ENCODE peak calls at places on chromosomes 11 and 22, in nine cellular contexts. A is AG04450; X is fibroblast of the aortic adventitia; V is adrenal gland; K is type B pancreatic cell; E is neural progenitor cell; R is body of pancreas; H is AG09319; W is CD8-positive, alpha-beta T cell. D is an unnamed sample.

GRCh38 chr22:28976588-28976987 is 85.0 kb downstream of the C22orf31 start:
- DNase-seq in A (peak; percentile 36), X (peak; percentile 80), V (no peak), K (no peak), E (no peak), R (no peak), H (no peak), W (no peak), D (no peak)

GRCh38 chr22:37018815-37019308 is 385 bp downstream of the TST start:
- DNase-seq in A (no peak), X (peak; percentile 53), V (peak; percentile 64), K (no peak), E (peak; percentile 72), R (peak; percentile 53), H (no peak), W (no peak), D (peak; percentile 93)

GRCh38 chr11:103537904-103538502 is 428.8 kb downstream of the DYNC2H1 start:
- DNase-seq in A (no peak), X (peak; percentile 59), V (no peak), K (no peak), E (peak; percentile 29), R (no peak), H (no peak), W (no peak), D (peak; percentile 0)

GRCh38 chr11:12143461-12144258 is 33.3 kb downstream of the MICAL2 start:
- DNase-seq in A (no peak), X (peak; percentile 68), V (no peak), K (no peak), E (no peak), R (no peak), H (no peak), W (no peak), D (no peak)

GRCh38 chr11:2409026-2409553 is 8.5 kb downstream of the TSSC4 start:
- DNase-seq in A (no peak), X (no peak), V (no peak), K (no peak), E (no peak), R (no peak), H (no peak), W (no peak), D (no peak)

GRCh38 chr11:2150206-2150847 is 10.7 kb downstream of the INS start:
- DNase-seq in A (peak; percentile 10), X (peak; percentile 60), V (no peak), K (no peak), E (peak; percentile 86), R (no peak), H (peak; percentile 40), W (no peak), D (no peak)

GRCh38 chr11:1834132-1834610 is 619 bp upstream of the SYT8 start:
- DNase-seq in A (no peak), X (no peak), V (peak; percentile 23), K (no peak), E (no peak), R (peak; percentile 98), H (no peak), W (no peak), D (no peak)

GRCh38 chr11:116062526-116063171 is 558.4 kb upstream of the CADM1 start:
- DNase-seq in A (no peak), X (no peak), V (no peak), K (no peak), E (no peak), R (no peak), H (no peak), W (no peak), D (no peak)

GRCh38 chr22:23065069-23065451 is 5.3 kb upstream of the GNAZ start:
- DNase-seq in A (no peak), X (no peak), V (peak; percentile 10), K (no peak), E (no peak), R (no peak), H (no peak), W (no peak), D (peak; percentile 55)

GRCh38 chr11:11074686-11075370 is 217.0 kb upstream of the ZBED5 start:
- DNase-seq in A (no peak), X (no peak), V (no peak), K (no peak), E (no peak), R (no peak), H (no peak), W (no peak), D (peak; percentile 55)

GRCh38 chr22:48440673-48441552 is 1386.8 kb downstream of the BRD1 start:
- DNase-seq in A (no peak), X (no peak), V (no peak), K (no peak), E (no peak), R (no peak), H (no peak), W (no peak), D (no peak)

GRCh38 chr11:26688701-26689100 is 33.2 kb downstream of the SLC5A12 start:
- DNase-seq in A (no peak), X (no peak), V (no peak), K (no peak), E (no peak), R (no peak), H (no peak), W (no peak), D (no peak)

GRCh38 chr11:62707277-62707771 is at the start of the genes BSCL2 and GNG3:
- DNase-seq in A (no peak), X (no peak), V (peak; percentile 69), K (peak; percentile 86), E (peak; percentile 85), R (no peak), H (no peak), W (no peak), D (no peak)
- TF ChIP-seq CTCF in A (no peak), X (no peak), V (no peak), K (no peak), E (no peak), R (no peak), H (no peak), W (no peak), D (no peak)

DNA sequence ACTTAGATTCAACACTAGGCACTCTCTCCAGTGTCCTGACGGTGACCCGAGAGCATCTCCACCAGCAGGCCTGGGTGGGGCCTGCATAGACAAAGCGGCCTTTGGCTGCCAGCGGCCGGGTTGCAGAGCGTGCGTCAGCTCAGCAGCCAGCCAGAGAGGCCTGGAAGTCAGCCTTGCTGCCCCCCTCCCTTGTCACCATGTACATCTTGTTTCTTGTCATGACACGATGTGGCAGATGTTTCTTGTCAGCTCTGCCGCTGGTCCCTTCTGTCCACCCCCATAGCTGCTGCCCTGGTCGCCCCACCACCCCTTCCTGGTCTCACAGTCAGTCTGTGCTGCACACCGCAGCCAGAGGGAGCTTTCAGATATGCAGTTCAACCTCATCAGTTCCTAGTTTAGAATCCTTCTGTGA is 33.1 kb upstream of the CBX7 start:
- DNase-seq in A (no peak), X (peak; percentile 84), V (peak; percentile 42), K (no peak), E (no peak), R (peak; percentile 39), H (no peak), W (no peak), D (no peak)
- TF ChIP-seq CTCF in A (peak; percentile 48), X (peak; percentile 66), V (peak; percentile 30), K (peak; percentile 16), E (no peak), R (no peak), H (peak; percentile 40), W (no peak), D (peak; percentile 31)

GRCh38 chr11:62806611-62807121 is 1.4 kb upstream of the NXF1 start:
- DNase-seq in A (no peak), X (peak; percentile 38), V (peak; percentile 22), K (no peak), E (no peak), R (peak; percentile 47), H (no peak), W (no peak), D (no peak)

GRCh38 chr11:62805991-62806441 is 776 bp upstream of the NXF1 start:
- DNase-seq in A (no peak), X (no peak), V (no peak), K (no peak), E (peak; percentile 60), R (no peak), H (no peak), W (no peak), D (no peak)

GRCh38 chr11:62804310-62805043 is 763 bp downstream of the NXF1 start:
- DNase-seq in A (no peak), X (peak; percentile 60), V (peak; percentile 32), K (no peak), E (no peak), R (no peak), H (no peak), W (no peak), D (no peak)

GRCh38 chr11:62801071-62801470 is 4.2 kb downstream of the NXF1 start:
- DNase-seq in A (no peak), X (no peak), V (no peak), K (no peak), E (no peak), R (no peak), H (no peak), W (no peak), D (no peak)

DNA sequence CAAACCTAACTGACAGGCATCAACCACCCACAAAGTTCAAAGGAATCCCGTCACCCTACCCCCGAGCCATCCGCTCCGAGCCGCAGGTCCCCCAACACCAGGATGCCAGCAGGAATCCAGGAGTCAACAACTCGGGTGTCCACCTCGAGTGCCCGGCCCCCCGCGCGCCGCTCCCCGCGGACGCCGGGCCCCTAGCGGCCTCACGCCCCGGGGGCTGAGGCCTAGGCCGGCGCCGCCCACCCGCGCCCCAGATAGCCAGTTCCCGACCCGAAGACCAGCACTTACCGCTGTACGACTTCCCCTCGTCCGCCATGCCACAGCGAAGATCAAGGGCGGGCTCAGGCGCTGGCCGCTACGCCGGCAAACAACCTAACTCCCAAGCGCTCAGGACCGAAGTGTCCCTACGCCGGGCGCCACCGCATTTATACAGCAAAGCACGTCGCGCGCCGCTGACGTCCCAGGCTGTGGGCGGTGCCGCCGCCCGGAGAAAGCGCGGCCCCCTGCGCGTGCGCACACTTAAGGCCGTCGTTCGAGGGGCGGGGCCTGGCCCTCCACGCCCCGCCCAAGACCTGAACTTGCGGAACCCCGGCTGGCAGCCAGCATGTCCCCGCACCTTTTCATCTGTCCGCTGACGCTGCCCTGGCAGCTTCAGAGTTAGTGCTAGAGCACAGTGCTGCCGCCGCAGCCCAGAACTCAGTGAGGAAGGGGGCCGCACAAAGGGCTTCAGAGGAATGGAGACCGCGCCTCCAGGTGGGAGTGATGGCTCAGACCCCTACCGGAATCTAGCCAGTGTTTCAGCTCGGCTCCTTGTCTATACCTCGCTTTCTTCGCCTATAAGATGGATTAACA is at the start of gene NXF1:
- DNase-seq in A (peak; percentile 87), X (peak; percentile 94), V (peak; percentile 95), K (peak; percentile 98), E (peak; percentile 98), R (peak; percentile 95), H (peak; percentile 90), W (peak; percentile 96), D (peak; percentile 99)
- TF ChIP-seq CTCF in A (peak; percentile 14), X (no peak), V (no peak), K (peak; percentile 66), E (peak; percentile 23), R (peak; percentile 27), H (no peak), W (no peak), D (no peak)

DNA sequence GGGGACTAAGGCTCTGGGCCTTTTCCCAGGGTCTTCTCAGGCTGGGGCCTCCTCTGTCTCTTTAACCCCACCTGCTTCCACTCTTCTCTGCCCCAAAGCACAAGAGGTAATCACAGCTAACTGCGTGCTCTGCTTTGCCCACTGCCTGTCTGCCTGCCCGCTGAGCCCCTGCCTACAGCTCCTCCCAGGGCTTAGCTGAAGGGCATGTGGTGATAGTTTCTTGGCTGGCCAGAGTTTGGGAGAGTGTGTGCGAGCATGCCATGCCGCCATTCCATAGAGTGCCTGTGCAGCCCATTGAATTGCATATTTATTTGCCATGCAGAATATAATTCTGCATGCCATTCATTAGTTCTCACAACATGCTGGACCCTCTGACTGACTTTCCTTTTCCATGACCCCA is 32.5 kb downstream of the PHLDB1 start:
- DNase-seq in A (no peak), X (no peak), V (no peak), K (no peak), E (no peak), R (no peak), H (no peak), W (no peak), D (no peak)
- TF ChIP-seq CTCF in A (no peak), X (no peak), V (no peak), K (no peak), E (no peak), R (no peak), H (no peak), W (no peak), D (no peak)